ENCODE peak calls at places on chromosomes 5 and 9, in seven cellular contexts. W is neural crest cell, L is right atrium auricular region, U is upper lobe of right lung, Z is astrocyte of the spinal cord, B is endodermal cell, S is MM.1S. R is an unnamed sample.

GRCh38 chr9:96719538-96720315 is 58.2 kb downstream of the ZNF510 start:
- DNase-seq in W (no peak), L (no peak), U (no peak), Z (no peak), B (no peak), S (no peak), R (no peak)

GRCh38 chr9:100700689-100701318 is 122.9 kb downstream of the CAVIN4 start:
- DNase-seq in W (peak; percentile 34), L (no peak), U (no peak), Z (no peak), B (peak; percentile 75), S (peak; percentile 31), R (no peak)

GRCh38 chr5:170278611-170279500 is 18.7 kb downstream of the LCP2 start:
- DNase-seq in W (no peak), L (no peak), U (peak; percentile 81), Z (no peak), B (peak; percentile 71), S (peak; percentile 97), R (no peak)

GRCh38 chr5:129904102-129904666 is at the start of gene CHSY3:
- DNase-seq in W (peak; percentile 58), L (peak; percentile 79), U (peak; percentile 94), Z (peak; percentile 86), B (peak; percentile 93), S (peak; percentile 83), R (peak; percentile 44)

GRCh38 chr5:154077692-154078091 is 38.9 kb downstream of the MFAP3 start:
- DNase-seq in W (no peak), L (no peak), U (no peak), Z (peak; percentile 51), B (no peak), S (no peak), R (no peak)

GRCh38 chr5:147658293-147658932 is 124.1 kb downstream of the JAKMIP2 start:
- DNase-seq in W (no peak), L (no peak), U (no peak), Z (peak; percentile 22), B (peak; percentile 78), S (no peak), R (no peak)

GRCh38 chr9:34591091-34591910 is 1.8 kb upstream of the CNTFR start:
- DNase-seq in W (peak; percentile 96), L (peak; percentile 88), U (peak; percentile 92), Z (peak; percentile 61), B (peak; percentile 97), S (peak; percentile 74), R (peak; percentile 85)

GRCh38 chr5:116559239-116559638 is 15.4 kb downstream of the SEMA6A start:
- DNase-seq in W (no peak), L (no peak), U (no peak), Z (no peak), B (peak; percentile 89), S (no peak), R (no peak)

GRCh38 chr5:109354761-109355160 is 55.0 kb downstream of the PJA2 start:
- DNase-seq in W (no peak), L (no peak), U (no peak), Z (no peak), B (no peak), S (no peak), R (no peak)

GRCh38 chr9:35705836-35706430 is 16.2 kb upstream of the TPM2 start:
- DNase-seq in W (no peak), L (no peak), U (no peak), Z (no peak), B (no peak), S (no peak), R (no peak)

GRCh38 chr9:495739-496138 is 281.1 kb downstream of the DOCK8 start:
- DNase-seq in W (no peak), L (no peak), U (no peak), Z (no peak), B (no peak), S (no peak), R (no peak)

GRCh38 chr5:135341696-135342095 is 57.3 kb downstream of the MACROH2A1 start:
- DNase-seq in W (no peak), L (no peak), U (no peak), Z (no peak), B (no peak), S (no peak), R (no peak)

GRCh38 chr5:173041881-173042481 is 14.2 kb upstream of the CREBRF start:
- DNase-seq in W (no peak), L (no peak), U (no peak), Z (no peak), B (no peak), S (no peak), R (no peak)

GRCh38 chr9:97848582-97849237 is 4.3 kb upstream of the FOXE1 start:
- DNase-seq in W (no peak), L (no peak), U (peak; percentile 78), Z (no peak), B (peak; percentile 72), S (no peak), R (no peak)

GRCh38 chr5:27474054-27474323 is 435.6 kb upstream of the CDH9 start:
- DNase-seq in W (no peak), L (no peak), U (no peak), Z (no peak), B (no peak), S (no peak), R (no peak)

GRCh38 chr9:136036848-136037247 is 58.2 kb downstream of the NACC2 start:
- DNase-seq in W (no peak), L (no peak), U (no peak), Z (no peak), B (no peak), S (no peak), R (no peak)

GRCh38 chr5:177539411-177539810 is 15.0 kb downstream of the FAM193B start:
- DNase-seq in W (no peak), L (no peak), U (no peak), Z (no peak), B (no peak), S (no peak), R (no peak)

GRCh38 chr9:101705135-101705661 is 33.2 kb downstream of the GRIN3A start:
- DNase-seq in W (peak; percentile 8), L (no peak), U (no peak), Z (peak; percentile 1), B (peak; percentile 88), S (no peak), R (no peak)

GRCh38 chr5:170429014-170429413 is 39.8 kb upstream of the KCNMB1 start:
- DNase-seq in W (no peak), L (no peak), U (no peak), Z (peak; percentile 5), B (peak; percentile 72), S (no peak), R (no peak)

GRCh38 chr5:142746532-142746931 is 23.6 kb upstream of the ARHGAP26 start:
- DNase-seq in W (no peak), L (no peak), U (no peak), Z (no peak), B (no peak), S (no peak), R (no peak)

GRCh38 chr5:142745268-142745667 is 24.9 kb upstream of the ARHGAP26 start:
- DNase-seq in W (no peak), L (no peak), U (no peak), Z (no peak), B (no peak), S (no peak), R (no peak)

GRCh38 chr5:142748568-142749249 is 21.5 kb upstream of the ARHGAP26 start:
- DNase-seq in W (no peak), L (no peak), U (peak; percentile 70), Z (no peak), B (peak; percentile 83), S (peak; percentile 43), R (no peak)

GRCh38 chr5:142748132-142748531 is 22.0 kb upstream of the ARHGAP26 start:
- DNase-seq in W (no peak), L (no peak), U (no peak), Z (peak; percentile 21), B (no peak), S (no peak), R (no peak)

GRCh38 chr5:142747034-142747433 is 23.1 kb upstream of the ARHGAP26 start:
- DNase-seq in W (no peak), L (no peak), U (no peak), Z (no peak), B (no peak), S (no peak), R (no peak)
- TF ChIP-seq CTCF in W (no peak), L (no peak), U (no peak), Z (no peak), B (no peak), S (no peak), R (no peak)

DNA sequence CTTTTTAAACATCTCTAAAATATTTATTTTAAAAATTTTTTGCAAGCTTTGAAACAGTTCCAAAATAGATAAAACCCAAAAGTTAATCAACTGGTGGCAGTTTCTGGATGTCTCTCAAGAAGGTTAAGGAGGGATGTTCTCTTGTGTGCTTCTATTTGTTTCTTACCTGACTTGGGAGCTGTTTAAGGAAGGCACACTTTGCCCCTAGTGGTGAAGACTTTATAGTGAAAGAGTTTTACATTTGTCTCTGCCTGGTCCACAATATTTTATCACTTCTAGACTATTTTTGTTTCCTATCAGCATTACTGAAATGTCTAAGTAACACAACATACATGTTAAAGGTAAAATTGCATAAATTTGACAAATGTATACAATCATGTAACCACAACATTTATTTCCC is 552.8 kb downstream of the SEMA5A start:
- DNase-seq in W (no peak), L (no peak), U (no peak), Z (no peak), B (no peak), S (no peak), R (no peak)
- TF ChIP-seq CTCF in W (peak; percentile 67), L (no peak), U (peak; percentile 26), Z (peak; percentile 62), B (peak; percentile 82), S (peak; percentile 34), R (no peak)

GRCh38 chr9:124325816-124326215 is 68.1 kb downstream of the NEK6 start:
- DNase-seq in W (no peak), L (no peak), U (peak; percentile 75), Z (no peak), B (no peak), S (no peak), R (no peak)
- TF ChIP-seq CTCF in W (no peak), L (no peak), U (no peak), Z (no peak), B (no peak), S (no peak), R (no peak)

GRCh38 chr5:67495072-67495471 is 298.5 kb upstream of the CD180 start:
- DNase-seq in W (no peak), L (no peak), U (no peak), Z (no peak), B (no peak), S (no peak), R (no peak)

GRCh38 chr5:67490543-67491321 is 294.1 kb upstream of the CD180 start:
- DNase-seq in W (no peak), L (no peak), U (peak; percentile 70), Z (no peak), B (no peak), S (no peak), R (no peak)

GRCh38 chr5:67496051-67496450 is 299.5 kb upstream of the CD180 start:
- DNase-seq in W (no peak), L (no peak), U (no peak), Z (no peak), B (no peak), S (no peak), R (no peak)

GRCh38 chr5:67494186-67494842 is 297.7 kb upstream of the CD180 start:
- DNase-seq in W (no peak), L (no peak), U (no peak), Z (no peak), B (no peak), S (no peak), R (no peak)

DNA sequence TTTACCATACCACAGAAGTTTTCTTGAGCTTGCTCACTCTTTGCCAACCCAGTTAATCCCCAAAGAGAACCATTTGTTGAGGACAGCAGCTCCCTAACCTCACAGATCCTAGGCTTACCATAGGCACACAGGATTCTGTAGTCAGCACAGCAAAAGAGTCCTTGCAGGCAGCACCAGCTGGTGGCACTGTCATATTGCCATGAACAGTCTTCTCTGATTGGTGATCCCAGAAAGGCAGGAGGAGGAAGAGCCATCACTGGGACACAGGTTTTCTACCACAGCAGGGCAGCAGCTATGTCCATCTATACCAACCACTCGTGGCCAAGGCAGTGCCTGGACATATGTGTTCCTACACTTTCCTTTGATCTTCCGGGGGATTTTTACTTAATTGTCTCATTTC is 297.1 kb upstream of the CD180 start:
- DNase-seq in W (no peak), L (no peak), U (no peak), Z (peak; percentile 17), B (peak; percentile 74), S (no peak), R (no peak)
- TF ChIP-seq CTCF in W (peak; percentile 25), L (no peak), U (peak; percentile 34), Z (peak; percentile 25), B (peak; percentile 72), S (no peak), R (peak; percentile 31)

R was measured in D721Med.